ENCODE peak calls at places on chromosomes 13 and 19, in nine cellular contexts. One of them, this sample, is unnamed.

GRCh38 chr19:7540761-7541480 is 5.4 kb downstream of the PNPLA6 start:
- DNase-seq in Karpas-422: no peak
- DNase-seq in lung: no peak
- DNase-seq in transverse colon: no peak
- DNase-seq in mammary epithelial cell: peak; percentile 24
- DNase-seq in HCT116: peak; percentile 36
- DNase-seq in heart left ventricle: no peak
- DNase-seq in cardiac muscle cell: peak; percentile 19
- DNase-seq in psoas muscle: no peak
- DNase-seq in this sample: no peak

GRCh38 chr19:6501740-6502648 is at the start of gene TUBB4A:
- DNase-seq in Karpas-422: peak; percentile 57
- DNase-seq in lung: no peak
- DNase-seq in transverse colon: peak; percentile 28
- DNase-seq in mammary epithelial cell: no peak
- DNase-seq in HCT116: no peak
- DNase-seq in heart left ventricle: peak; percentile 32
- DNase-seq in cardiac muscle cell: no peak
- DNase-seq in psoas muscle: peak; percentile 40
- DNase-seq in this sample: no peak

GRCh38 chr19:19212866-19213265 is 1.1 kb downstream of the NCAN start:
- DNase-seq in Karpas-422: no peak
- DNase-seq in lung: no peak
- DNase-seq in transverse colon: no peak
- DNase-seq in mammary epithelial cell: no peak
- DNase-seq in HCT116: no peak
- DNase-seq in heart left ventricle: no peak
- DNase-seq in cardiac muscle cell: no peak
- DNase-seq in psoas muscle: no peak
- DNase-seq in this sample: no peak

GRCh38 chr13:75359266-75359665 is 122.7 kb downstream of the TBC1D4 start:
- DNase-seq in Karpas-422: no peak
- DNase-seq in lung: no peak
- DNase-seq in transverse colon: no peak
- DNase-seq in mammary epithelial cell: peak; percentile 86
- DNase-seq in HCT116: peak; percentile 74
- DNase-seq in heart left ventricle: no peak
- DNase-seq in cardiac muscle cell: peak; percentile 85
- DNase-seq in psoas muscle: no peak
- DNase-seq in this sample: no peak

GRCh38 chr19:45506991-45507863 is at the start of gene VASP:
- DNase-seq in Karpas-422: peak; percentile 97
- DNase-seq in lung: peak; percentile 92
- DNase-seq in transverse colon: peak; percentile 96
- DNase-seq in mammary epithelial cell: peak; percentile 92
- DNase-seq in HCT116: peak; percentile 81
- DNase-seq in heart left ventricle: peak; percentile 90
- DNase-seq in cardiac muscle cell: peak; percentile 90
- DNase-seq in psoas muscle: peak; percentile 83
- DNase-seq in this sample: peak; percentile 93

GRCh38 chr13:48828962-48829405 is 146.7 kb upstream of the FNDC3A start:
- DNase-seq in Karpas-422: peak; percentile 91
- DNase-seq in lung: no peak
- DNase-seq in transverse colon: no peak
- DNase-seq in mammary epithelial cell: peak; percentile 67
- DNase-seq in HCT116: no peak
- DNase-seq in heart left ventricle: no peak
- DNase-seq in cardiac muscle cell: no peak
- DNase-seq in psoas muscle: no peak
- DNase-seq in this sample: no peak

GRCh38 chr13:27556109-27556508 is 64.2 kb downstream of the LNX2 start:
- DNase-seq in Karpas-422: no peak
- DNase-seq in lung: no peak
- DNase-seq in transverse colon: no peak
- DNase-seq in mammary epithelial cell: peak; percentile 29
- DNase-seq in HCT116: no peak
- DNase-seq in heart left ventricle: no peak
- DNase-seq in cardiac muscle cell: peak; percentile 61
- DNase-seq in psoas muscle: no peak
- DNase-seq in this sample: no peak

GRCh38 chr19:11142528-11143171 is 12.9 kb downstream of the SPC24 start:
- DNase-seq in Karpas-422: no peak
- DNase-seq in lung: peak; percentile 93
- DNase-seq in transverse colon: peak; percentile 75
- DNase-seq in mammary epithelial cell: peak; percentile 88
- DNase-seq in HCT116: peak; percentile 79
- DNase-seq in heart left ventricle: peak; percentile 95
- DNase-seq in cardiac muscle cell: peak; percentile 98
- DNase-seq in psoas muscle: peak; percentile 93
- DNase-seq in this sample: peak; percentile 95

GRCh38 chr19:7654401-7654800 is 14.4 kb upstream of the RETN start:
- DNase-seq in Karpas-422: no peak
- DNase-seq in lung: no peak
- DNase-seq in transverse colon: no peak
- DNase-seq in mammary epithelial cell: peak; percentile 19
- DNase-seq in HCT116: no peak
- DNase-seq in heart left ventricle: no peak
- DNase-seq in cardiac muscle cell: no peak
- DNase-seq in psoas muscle: no peak
- DNase-seq in this sample: no peak

GRCh38 chr13:69458013-69458412 is 649.6 kb upstream of the ATXN8OS start:
- DNase-seq in Karpas-422: no peak
- DNase-seq in lung: no peak
- DNase-seq in transverse colon: no peak
- DNase-seq in mammary epithelial cell: no peak
- DNase-seq in HCT116: no peak
- DNase-seq in heart left ventricle: no peak
- DNase-seq in cardiac muscle cell: no peak
- DNase-seq in psoas muscle: no peak
- DNase-seq in this sample: no peak

DNA sequence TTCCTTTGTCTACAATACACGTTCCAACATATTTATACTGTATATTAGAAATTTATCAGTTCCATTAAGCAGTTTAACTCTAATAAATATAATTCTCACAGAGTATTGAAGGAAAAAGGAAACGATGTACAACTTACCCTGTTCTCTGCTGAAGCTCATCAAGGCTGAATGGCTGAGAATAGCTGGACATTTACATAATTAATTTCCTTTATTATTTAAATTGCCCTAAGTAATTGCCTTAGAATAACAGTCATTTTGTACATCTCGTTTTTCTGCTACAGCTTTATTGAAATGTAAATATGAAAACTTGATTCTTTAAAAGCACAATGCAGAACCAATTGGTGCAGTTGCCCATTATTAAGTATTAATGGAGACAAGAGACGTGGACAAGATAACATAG is 648.3 kb upstream of the ATXN8OS start:
- DNase-seq in Karpas-422: no peak
- DNase-seq in lung: no peak
- DNase-seq in transverse colon: no peak
- DNase-seq in mammary epithelial cell: no peak
- DNase-seq in HCT116: no peak
- DNase-seq in heart left ventricle: no peak
- DNase-seq in cardiac muscle cell: no peak
- DNase-seq in psoas muscle: no peak
- DNase-seq in this sample: no peak
- H3K4me3 ChIP-seq in Karpas-422: no peak overlapping the region
- H3K4me3 ChIP-seq in lung: no peak overlapping the region
- H3K4me3 ChIP-seq in transverse colon: no peak overlapping the region
- H3K4me3 ChIP-seq in mammary epithelial cell: no peak overlapping the region
- H3K4me3 ChIP-seq in HCT116: no peak overlapping the region
- H3K4me3 ChIP-seq in heart left ventricle: no peak overlapping the region
- H3K4me3 ChIP-seq in cardiac muscle cell: no peak overlapping the region
- H3K4me3 ChIP-seq in psoas muscle: no peak overlapping the region
- H3K4me3 ChIP-seq in this sample: no peak overlapping the region

DNA sequence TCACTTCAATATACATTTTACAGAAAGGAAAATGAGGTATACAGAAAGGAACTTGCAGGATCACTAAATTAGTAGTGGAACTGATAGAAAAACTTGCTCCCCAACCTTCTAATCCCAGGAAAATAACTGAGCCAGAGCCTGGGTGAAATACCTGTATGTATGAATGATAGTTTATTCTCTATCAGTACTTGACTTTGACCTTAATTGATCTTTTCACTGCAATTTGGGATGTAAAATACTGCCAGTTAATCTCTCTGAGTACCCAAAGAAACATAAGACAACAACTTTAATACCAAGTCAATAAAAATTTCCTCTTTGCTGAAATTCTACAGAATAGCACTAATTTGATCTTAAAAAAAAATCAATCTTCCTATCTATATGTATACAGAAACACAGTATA is 33.3 kb downstream of the KATNAL1 start:
- DNase-seq in Karpas-422: no peak
- DNase-seq in lung: no peak
- DNase-seq in transverse colon: no peak
- DNase-seq in mammary epithelial cell: no peak
- DNase-seq in HCT116: no peak
- DNase-seq in heart left ventricle: no peak
- DNase-seq in cardiac muscle cell: no peak
- DNase-seq in psoas muscle: no peak
- DNase-seq in this sample: no peak
- H3K27ac ChIP-seq in Karpas-422: no peak overlapping the region
- H3K27ac ChIP-seq in lung: no peak overlapping the region
- H3K27ac ChIP-seq in transverse colon: no peak overlapping the region
- H3K27ac ChIP-seq in mammary epithelial cell: no peak overlapping the region
- H3K27ac ChIP-seq in HCT116: no peak overlapping the region
- H3K27ac ChIP-seq in heart left ventricle: no peak overlapping the region
- H3K27ac ChIP-seq in cardiac muscle cell: no peak overlapping the region
- H3K27ac ChIP-seq in psoas muscle: no peak overlapping the region
- H3K27ac ChIP-seq in this sample: no peak overlapping the region

GRCh38 chr13:36839281-36839680 is 20.3 kb downstream of the RFXAP start:
- DNase-seq in Karpas-422: no peak
- DNase-seq in lung: no peak
- DNase-seq in transverse colon: no peak
- DNase-seq in mammary epithelial cell: no peak
- DNase-seq in HCT116: no peak
- DNase-seq in heart left ventricle: no peak
- DNase-seq in cardiac muscle cell: no peak
- DNase-seq in psoas muscle: no peak
- DNase-seq in this sample: no peak
- H3K4me3 ChIP-seq in Karpas-422: no peak overlapping the region
- H3K4me3 ChIP-seq in lung: no peak overlapping the region
- H3K4me3 ChIP-seq in transverse colon: no peak overlapping the region
- H3K4me3 ChIP-seq in mammary epithelial cell: no peak overlapping the region
- H3K4me3 ChIP-seq in HCT116: no peak overlapping the region
- H3K4me3 ChIP-seq in heart left ventricle: no peak overlapping the region
- H3K4me3 ChIP-seq in cardiac muscle cell: no peak overlapping the region
- H3K4me3 ChIP-seq in psoas muscle: no peak overlapping the region
- H3K4me3 ChIP-seq in this sample: no peak overlapping the region

GRCh38 chr19:49800771-49801170 is 12.3 kb downstream of the FUZ start:
- DNase-seq in Karpas-422: no peak
- DNase-seq in lung: no peak
- DNase-seq in transverse colon: no peak
- DNase-seq in mammary epithelial cell: no peak
- DNase-seq in HCT116: no peak
- DNase-seq in heart left ventricle: no peak
- DNase-seq in cardiac muscle cell: no peak
- DNase-seq in psoas muscle: no peak
- DNase-seq in this sample: no peak

GRCh38 chr19:49802836-49803528 is 10.1 kb downstream of the FUZ start:
- DNase-seq in Karpas-422: no peak
- DNase-seq in lung: no peak
- DNase-seq in transverse colon: no peak
- DNase-seq in mammary epithelial cell: no peak
- DNase-seq in HCT116: no peak
- DNase-seq in heart left ventricle: no peak
- DNase-seq in cardiac muscle cell: no peak
- DNase-seq in psoas muscle: no peak
- DNase-seq in this sample: no peak

GRCh38 chr19:49801401-49801888 is 11.6 kb downstream of the FUZ start:
- DNase-seq in Karpas-422: no peak
- DNase-seq in lung: no peak
- DNase-seq in transverse colon: no peak
- DNase-seq in mammary epithelial cell: no peak
- DNase-seq in HCT116: no peak
- DNase-seq in heart left ventricle: no peak
- DNase-seq in cardiac muscle cell: no peak
- DNase-seq in psoas muscle: no peak
- DNase-seq in this sample: no peak

GRCh38 chr19:49803529-49803856 is 9.6 kb downstream of the FUZ start:
- DNase-seq in Karpas-422: no peak
- DNase-seq in lung: no peak
- DNase-seq in transverse colon: no peak
- DNase-seq in mammary epithelial cell: no peak
- DNase-seq in HCT116: no peak
- DNase-seq in heart left ventricle: no peak
- DNase-seq in cardiac muscle cell: no peak
- DNase-seq in psoas muscle: no peak
- DNase-seq in this sample: no peak

DNA sequence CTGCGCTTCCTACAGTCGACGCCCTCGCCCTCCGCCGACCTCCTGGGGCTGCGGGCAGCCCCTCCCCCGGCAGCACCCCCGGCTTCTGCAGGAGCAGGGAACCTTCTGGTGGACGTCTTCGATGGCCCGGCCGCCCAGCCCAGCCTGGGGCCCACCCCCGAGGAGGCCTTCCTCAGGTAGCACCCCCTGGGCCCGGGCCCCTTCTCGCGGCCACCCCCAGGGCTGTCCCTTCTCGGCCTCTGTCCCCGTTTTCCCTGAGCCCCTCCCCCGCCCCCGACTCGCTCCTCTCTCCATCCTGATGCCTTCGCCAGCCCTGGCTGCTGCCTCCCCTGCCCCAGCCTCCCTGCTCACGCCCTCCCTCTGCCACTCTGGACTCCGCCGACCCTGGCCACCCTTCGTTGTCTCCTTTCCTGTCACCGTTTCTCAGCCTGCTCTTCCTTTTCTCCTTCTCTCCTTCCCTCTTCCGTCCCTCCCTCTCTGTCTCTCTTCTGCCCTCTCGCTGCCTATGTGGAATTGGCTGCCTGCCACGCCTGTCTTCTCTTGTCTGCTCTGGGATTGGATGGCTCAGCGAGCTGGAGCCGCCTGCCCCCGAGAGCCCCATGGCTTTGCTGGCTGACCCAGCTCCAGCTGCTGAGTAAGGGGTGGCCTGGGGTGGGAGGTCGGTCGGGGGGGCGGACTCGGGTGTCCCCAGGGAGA is 11.0 kb downstream of the FUZ start:
- DNase-seq in Karpas-422: peak; percentile 61
- DNase-seq in lung: peak; percentile 62
- DNase-seq in transverse colon: peak; percentile 76
- DNase-seq in mammary epithelial cell: no peak
- DNase-seq in HCT116: no peak
- DNase-seq in heart left ventricle: peak; percentile 96
- DNase-seq in cardiac muscle cell: peak; percentile 93
- DNase-seq in psoas muscle: peak; percentile 94
- DNase-seq in this sample: peak; percentile 69
- H3K27ac ChIP-seq in Karpas-422: no peak overlapping the region
- H3K27ac ChIP-seq in lung: no peak overlapping the region
- H3K27ac ChIP-seq in transverse colon: peak overlapping the region; percentile 63
- H3K27ac ChIP-seq in mammary epithelial cell: no peak overlapping the region
- H3K27ac ChIP-seq in HCT116: peak overlapping the region; percentile 29
- H3K27ac ChIP-seq in heart left ventricle: peak overlapping the region; percentile 51
- H3K27ac ChIP-seq in cardiac muscle cell: peak overlapping the region; percentile 7
- H3K27ac ChIP-seq in psoas muscle: peak overlapping the region; percentile 41
- H3K27ac ChIP-seq in this sample: peak overlapping the region; percentile 55

GRCh38 chr19:9406798-9407352 is 28.5 kb downstream of the ZNF266 start:
- DNase-seq in Karpas-422: no peak
- DNase-seq in lung: peak; percentile 56
- DNase-seq in transverse colon: peak; percentile 26
- DNase-seq in mammary epithelial cell: peak; percentile 78
- DNase-seq in HCT116: no peak
- DNase-seq in heart left ventricle: peak; percentile 93
- DNase-seq in cardiac muscle cell: peak; percentile 92
- DNase-seq in psoas muscle: peak; percentile 81
- DNase-seq in this sample: peak; percentile 32
- H3K4me3 ChIP-seq in Karpas-422: no peak overlapping the region
- H3K4me3 ChIP-seq in lung: peak overlapping the region; percentile 65
- H3K4me3 ChIP-seq in transverse colon: peak overlapping the region; percentile 61
- H3K4me3 ChIP-seq in mammary epithelial cell: peak overlapping the region; percentile 65
- H3K4me3 ChIP-seq in HCT116: no peak overlapping the region
- H3K4me3 ChIP-seq in heart left ventricle: peak overlapping the region; percentile 66
- H3K4me3 ChIP-seq in cardiac muscle cell: no peak overlapping the region
- H3K4me3 ChIP-seq in psoas muscle: peak overlapping the region; percentile 79
- H3K4me3 ChIP-seq in this sample: peak overlapping the region; percentile 62